ENCODE peak calls at places on chromosome 20, in ten cellular contexts. L is activated CD4-positive, alpha-beta T cell treated with anti-CD3 and anti-CD28 coated beads for 48 hours; H is NCI-H510A treated with DMSO at 0.1 percent for 48 hours; Y is stimulated activated CD8-positive, alpha-beta memory T cell treated with anti-CD3 and anti-CD28 coated beads, Interleukin-15, amount 100 ng/mL, for 24 hours; R is heart right ventricle; Z is ovary; J is left cardiac atrium; B is NCI-H2029; M is D341Med; G is activated T-cell treated with anti-CD3 and anti-CD28 coated beads, Interleukin-2, amount 50 U/mL, for 24 hours. N is an unnamed sample.

GRCh38 chr20:59121714-59122376 is 41.8 kb upstream of the ZNF831 start:
- DNase-seq in G (no peak), H (no peak), B (no peak), Z (no peak), R (no peak), Y (no peak), M (no peak), L (no peak), J (no peak), N (no peak)

GRCh38 chr20:17646209-17646717 is 35.8 kb downstream of the RRBP1 start:
- DNase-seq in J (peak; percentile 44), R (no peak), M (no peak), Y (no peak), H (no peak), Z (peak; percentile 80), B (peak; percentile 17), G (no peak), L (no peak), N (no peak)

GRCh38 chr20:347640-348484 is 951 bp downstream of the NRSN2 start:
- DNase-seq in R (peak; percentile 92), Z (peak; percentile 97), Y (peak; percentile 35), H (peak; percentile 96), M (peak; percentile 99), G (peak; percentile 79), L (peak; percentile 75), B (peak; percentile 93), J (peak; percentile 94), N (peak; percentile 98)

GRCh38 chr20:61257596-61257995 is 5.5 kb downstream of the CDH4 start:
- DNase-seq in Z (no peak), J (no peak), G (no peak), B (no peak), Y (no peak), L (no peak), R (no peak), H (no peak), M (no peak), N (no peak)

GRCh38 chr20:60009318-60009717 is 51.1 kb downstream of the CDH26 start:
- DNase-seq in J (no peak), B (no peak), M (no peak), Z (no peak), R (no peak), L (no peak), H (no peak), Y (no peak), G (no peak), N (no peak)

GRCh38 chr20:57662313-57663240 is 42.4 kb upstream of the ZBP1 start:
- DNase-seq in L (no peak), Y (no peak), M (peak; percentile 27), J (peak; percentile 17), B (no peak), G (peak; percentile 6), Z (peak; percentile 34), H (no peak), R (no peak), N (no peak)

GRCh38 chr20:46259260-46259859 is 48.9 kb downstream of the CDH22 start:
- DNase-seq in R (no peak), M (no peak), B (no peak), H (no peak), Y (no peak), Z (no peak), L (no peak), G (no peak), J (no peak), N (no peak)

GRCh38 chr20:20407891-20408805 is 40.2 kb downstream of the INSM1 start:
- DNase-seq in Z (no peak), H (peak; percentile 69), B (peak; percentile 23), M (peak; percentile 66), R (no peak), L (no peak), J (no peak), G (no peak), Y (no peak), N (peak; percentile 8)

GRCh38 chr20:43389231-43389630 is 68.5 kb upstream of the SRSF6 start:
- DNase-seq in G (no peak), R (peak; percentile 32), L (no peak), M (no peak), Y (no peak), H (no peak), Z (no peak), B (no peak), J (peak; percentile 52), N (no peak)

GRCh38 chr20:58406422-58407001 is 17.5 kb downstream of the VAPB start:
- DNase-seq in G (no peak), M (no peak), L (no peak), Y (no peak), B (no peak), R (no peak), Z (no peak), H (no peak), J (no peak), N (peak; percentile 28)

GRCh38 chr20:48864254-48864653 is 36.5 kb upstream of the PREX1 start:
- DNase-seq in Y (no peak), L (no peak), M (no peak), H (no peak), Z (no peak), J (no peak), G (no peak), R (no peak), B (no peak), N (no peak)

GRCh38 chr20:38789503-38790209 is 15.8 kb upstream of the PPP1R16B start:
- DNase-seq in H (no peak), Z (no peak), R (no peak), B (no peak), M (no peak), Y (no peak), G (no peak), J (no peak), L (no peak), N (peak; percentile 12)

GRCh38 chr20:20814685-20815084 is 102.2 kb upstream of the RALGAPA2 start:
- DNase-seq in R (no peak), H (no peak), Z (no peak), M (no peak), L (no peak), B (no peak), J (no peak), G (no peak), Y (no peak), N (no peak)

GRCh38 chr20:38460040-38460623 is 12.5 kb upstream of the RALGAPB start:
- DNase-seq in Z (no peak), R (peak; percentile 38), Y (no peak), B (peak; percentile 75), L (no peak), G (no peak), H (peak; percentile 68), M (no peak), J (no peak), N (peak; percentile 80)

GRCh38 chr20:3711418-3712043 is 869 bp downstream of the SIGLEC1 start:
- DNase-seq in L (no peak), M (no peak), H (no peak), G (no peak), Y (no peak), Z (no peak), J (no peak), B (no peak), R (no peak), N (no peak)

GRCh38 chr20:63624486-63624885 is 2.4 kb downstream of the GMEB2 start:
- DNase-seq in Y (no peak), H (no peak), B (no peak), J (no peak), M (no peak), Z (no peak), L (no peak), G (no peak), R (no peak), N (peak; percentile 70)

GRCh38 chr20:41178904-41179432 is 41.6 kb downstream of the PLCG1 start:
- DNase-seq in J (peak; percentile 53), L (no peak), B (no peak), G (peak; percentile 25), H (no peak), Y (no peak), M (no peak), R (peak; percentile 56), Z (peak; percentile 43), N (no peak)

GRCh38 chr20:7879883-7880282 is 60.4 kb downstream of the HAO1 start:
- DNase-seq in L (no peak), Z (no peak), R (no peak), H (no peak), Y (no peak), B (no peak), J (no peak), M (no peak), G (no peak), N (peak; percentile 84)

GRCh38 chr20:36861875-36862801 is 13.8 kb upstream of the TLDC2 start:
- DNase-seq in B (peak; percentile 77), J (peak; percentile 91), Z (peak; percentile 89), L (no peak), Y (no peak), H (peak; percentile 85), R (peak; percentile 92), G (no peak), M (peak; percentile 81), N (peak; percentile 93)

GRCh38 chr20:329325-329695 is 4.0 kb downstream of the SOX12 start:
- DNase-seq in H (no peak), R (no peak), L (no peak), G (no peak), J (no peak), Y (no peak), Z (no peak), M (no peak), B (no peak), N (no peak)

GRCh38 chr20:47430862-47431588 is 70.7 kb upstream of the NCOA3 start:
- DNase-seq in H (no peak), B (no peak), Z (no peak), J (no peak), L (no peak), Y (no peak), M (no peak), G (no peak), R (no peak), N (no peak)

GRCh38 chr20:39910536-39910935 is 778.5 kb downstream of the MAFB start:
- DNase-seq in L (no peak), H (no peak), M (no peak), Z (no peak), Y (no peak), R (peak; percentile 11), G (no peak), B (no peak), J (no peak), N (no peak)

GRCh38 chr20:14344746-14345145 is 7.3 kb upstream of the FLRT3 start:
- DNase-seq in Y (no peak), H (no peak), B (no peak), J (no peak), L (no peak), R (no peak), M (peak; percentile 36), Z (no peak), G (no peak), N (no peak)

GRCh38 chr20:29408034-29408695 is 1849.3 kb upstream of the DEFB115 start:
- DNase-seq in Y (no peak), R (no peak), J (no peak), Z (no peak), G (no peak), H (no peak), B (no peak), L (no peak), M (no peak), N (peak; percentile 14)

GRCh38 chr20:3116341-3116740 is 31.8 kb upstream of the AVP start:
- DNase-seq in Z (no peak), J (no peak), G (no peak), H (no peak), L (no peak), R (no peak), M (no peak), B (no peak), Y (no peak), N (no peak)

GRCh38 chr20:31764641-31765305 is 25.7 kb downstream of the TPX2 start:
- DNase-seq in Y (no peak), L (no peak), B (no peak), R (no peak), J (no peak), H (no peak), M (no peak), G (no peak), Z (no peak), N (no peak)

GRCh38 chr20:4040283-4041179 is 25.2 kb upstream of the RNF24 start:
- DNase-seq in G (no peak), L (no peak), R (no peak), J (no peak), Z (no peak), B (no peak), Y (no peak), H (no peak), M (no peak), N (no peak)

GRCh38 chr20:10643560-10643873 is 30.3 kb downstream of the JAG1 start:
- DNase-seq in B (no peak), G (no peak), J (no peak), Z (no peak), M (no peak), H (no peak), R (no peak), L (no peak), Y (no peak), N (no peak)

N was measured in mesenchymal stem cell.